ENCODE peak calls at places on chromosomes 6 and 20, in six cellular contexts. One of them, this sample, is unnamed.

GRCh38 chr6:11654876-11655275 is 117.3 kb downstream of the TMEM170B start:
- DNase-seq in HCT116: no peak
- DNase-seq in H1: no peak
- DNase-seq in K562: no peak
- DNase-seq in breast epithelium: no peak
- DNase-seq in endothelial cell of umbilical vein: peak
- DNase-seq in this sample: no peak

GRCh38 chr20:21396045-21396893 is 1.1 kb downstream of the NKX2-4 start:
- DNase-seq in H1: no peak
- DNase-seq in HCT116: no peak
- DNase-seq in endothelial cell of umbilical vein: peak
- DNase-seq in breast epithelium: no peak
- DNase-seq in K562: no peak
- DNase-seq in this sample: no peak

GRCh38 chr20:32980131-32980941 is 23.9 kb downstream of the SUN5 start:
- DNase-seq in H1: no peak
- DNase-seq in endothelial cell of umbilical vein: no peak
- DNase-seq in HCT116: no peak
- DNase-seq in K562: no peak
- DNase-seq in breast epithelium: no peak
- DNase-seq in this sample: peak

GRCh38 chr20:58464838-58465237 is 50.4 kb downstream of the APCDD1L start:
- DNase-seq in HCT116: no peak
- DNase-seq in K562: no peak
- DNase-seq in breast epithelium: no peak
- DNase-seq in H1: no peak
- DNase-seq in endothelial cell of umbilical vein: no peak
- DNase-seq in this sample: no peak

GRCh38 chr20:22838001-22838400 is 197.1 kb upstream of the SSTR4 start:
- DNase-seq in endothelial cell of umbilical vein: no peak
- DNase-seq in H1: no peak
- DNase-seq in K562: no peak
- DNase-seq in HCT116: no peak
- DNase-seq in breast epithelium: no peak
- DNase-seq in this sample: no peak

GRCh38 chr6:7106752-7107577 is 796 bp upstream of the RREB1 start:
- DNase-seq in endothelial cell of umbilical vein: no peak
- DNase-seq in K562: peak
- DNase-seq in breast epithelium: no peak
- DNase-seq in HCT116: no peak
- DNase-seq in H1: no peak
- DNase-seq in this sample: peak

GRCh38 chr20:62366370-62367135 is 559 bp downstream of the LAMA5 start:
- DNase-seq in HCT116: no peak
- DNase-seq in endothelial cell of umbilical vein: no peak
- DNase-seq in H1: peak
- DNase-seq in breast epithelium: no peak
- DNase-seq in K562: peak
- DNase-seq in this sample: no peak

GRCh38 chr6:106609699-106610098 is 19.6 kb downstream of the RTN4IP1 start:
- DNase-seq in H1: no peak
- DNase-seq in HCT116: peak
- DNase-seq in endothelial cell of umbilical vein: no peak
- DNase-seq in K562: no peak
- DNase-seq in breast epithelium: no peak
- DNase-seq in this sample: no peak

GRCh38 chr20:45340236-45340847 is 7.9 kb downstream of the SDC4 start:
- DNase-seq in endothelial cell of umbilical vein: no peak
- DNase-seq in breast epithelium: peak
- DNase-seq in K562: no peak
- DNase-seq in HCT116: no peak
- DNase-seq in H1: no peak
- DNase-seq in this sample: no peak

GRCh38 chr6:70108230-70108629 is 194.7 kb downstream of the COL9A1 start:
- DNase-seq in K562: peak
- DNase-seq in endothelial cell of umbilical vein: peak
- DNase-seq in H1: no peak
- DNase-seq in breast epithelium: no peak
- DNase-seq in HCT116: peak
- DNase-seq in this sample: no peak

GRCh38 chr6:138970856-138971425 is 17.1 kb downstream of the REPS1 start:
- DNase-seq in K562: no peak
- DNase-seq in HCT116: peak
- DNase-seq in H1: no peak
- DNase-seq in endothelial cell of umbilical vein: peak
- DNase-seq in breast epithelium: no peak
- DNase-seq in this sample: no peak

GRCh38 chr6:161921602-161922400 is 647.9 kb upstream of the AGPAT4 start:
- DNase-seq in breast epithelium: no peak
- DNase-seq in H1: no peak
- DNase-seq in K562: no peak
- DNase-seq in endothelial cell of umbilical vein: no peak
- DNase-seq in HCT116: no peak
- DNase-seq in this sample: no peak

GRCh38 chr6:148547110-148547509 is 199.7 kb upstream of the UST start:
- DNase-seq in HCT116: no peak
- DNase-seq in breast epithelium: no peak
- DNase-seq in K562: no peak
- DNase-seq in H1: no peak
- DNase-seq in endothelial cell of umbilical vein: no peak
- DNase-seq in this sample: no peak
- TF ChIP-seq POLR2AphosphoS5 in HCT116: no peak
- TF ChIP-seq POLR2AphosphoS5 in breast epithelium: no peak
- TF ChIP-seq POLR2AphosphoS5 in K562: no peak
- TF ChIP-seq POLR2AphosphoS5 in H1: no peak
- TF ChIP-seq POLR2AphosphoS5 in endothelial cell of umbilical vein: no peak
- TF ChIP-seq POLR2AphosphoS5 in this sample: no peak

GRCh38 chr6:156974897-156975296 is 197.7 kb downstream of the ARID1B start:
- DNase-seq in endothelial cell of umbilical vein: no peak
- DNase-seq in breast epithelium: no peak
- DNase-seq in H1: no peak
- DNase-seq in HCT116: no peak
- DNase-seq in K562: no peak
- DNase-seq in this sample: no peak

GRCh38 chr6:156975414-156975813 is 198.2 kb downstream of the ARID1B start:
- DNase-seq in breast epithelium: no peak
- DNase-seq in H1: no peak
- DNase-seq in HCT116: no peak
- DNase-seq in K562: no peak
- DNase-seq in endothelial cell of umbilical vein: no peak
- DNase-seq in this sample: no peak

GRCh38 chr6:156978948-156979347 is 201.8 kb downstream of the ARID1B start:
- DNase-seq in H1: no peak
- DNase-seq in HCT116: no peak
- DNase-seq in breast epithelium: no peak
- DNase-seq in endothelial cell of umbilical vein: no peak
- DNase-seq in K562: no peak
- DNase-seq in this sample: no peak

GRCh38 chr6:156977527-156978291 is 200.5 kb downstream of the ARID1B start:
- DNase-seq in H1: no peak
- DNase-seq in HCT116: no peak
- DNase-seq in K562: no peak
- DNase-seq in breast epithelium: no peak
- DNase-seq in endothelial cell of umbilical vein: no peak
- DNase-seq in this sample: no peak

GRCh38 chr6:156976144-156977088 is 199.2 kb downstream of the ARID1B start:
- DNase-seq in H1: no peak
- DNase-seq in HCT116: no peak
- DNase-seq in K562: no peak
- DNase-seq in endothelial cell of umbilical vein: no peak
- DNase-seq in breast epithelium: no peak
- DNase-seq in this sample: no peak
- H3K4me3 ChIP-seq in H1: no peak
- H3K4me3 ChIP-seq in HCT116: no peak
- H3K4me3 ChIP-seq in K562: no peak
- H3K4me3 ChIP-seq in endothelial cell of umbilical vein: no peak
- H3K4me3 ChIP-seq in breast epithelium: peak
- H3K4me3 ChIP-seq in this sample: no peak

DNA sequence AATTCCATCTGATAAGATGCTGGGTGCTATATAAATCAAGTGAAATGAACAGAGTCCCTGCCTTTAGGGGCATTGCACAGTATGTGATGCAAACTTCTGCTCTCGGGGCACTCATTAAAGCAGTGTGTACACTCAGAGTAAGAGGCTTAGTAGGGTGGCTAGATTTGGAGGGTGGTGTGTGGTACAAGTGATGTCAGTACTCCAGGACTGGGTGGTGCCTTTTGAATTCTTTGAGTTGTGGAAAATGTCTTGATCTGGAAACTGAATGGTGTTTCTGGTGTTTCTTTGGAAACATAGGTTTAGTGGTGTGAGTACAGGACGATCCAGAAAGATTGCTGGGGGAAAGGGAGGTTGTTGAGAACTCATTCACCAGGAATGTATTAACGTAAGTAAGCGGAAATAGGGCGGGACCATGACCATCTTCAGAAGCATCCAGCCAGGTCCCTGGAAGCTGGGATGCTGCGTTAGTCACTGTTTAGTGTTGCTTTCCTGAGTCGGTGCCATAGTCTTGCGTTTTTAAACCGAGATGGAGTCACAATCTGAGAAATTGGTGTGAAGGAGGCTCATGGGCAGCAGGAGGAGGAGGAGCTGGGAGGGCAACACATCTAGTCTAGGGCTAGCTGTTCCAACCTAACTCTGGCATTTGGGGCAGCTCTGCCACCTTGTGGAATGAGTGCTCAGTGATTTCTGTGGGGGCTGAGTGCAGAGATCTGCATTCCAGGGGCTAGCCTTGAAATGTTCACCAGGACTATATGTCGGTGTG is 70.3 kb downstream of the SCAND1 start:
- DNase-seq in breast epithelium: peak
- DNase-seq in HCT116: peak
- DNase-seq in H1: peak
- DNase-seq in K562: peak
- DNase-seq in endothelial cell of umbilical vein: peak
- DNase-seq in this sample: peak
- TF ChIP-seq POLR2AphosphoS5 in breast epithelium: peak
- TF ChIP-seq POLR2AphosphoS5 in HCT116: no peak
- TF ChIP-seq POLR2AphosphoS5 in H1: no peak
- TF ChIP-seq POLR2AphosphoS5 in K562: no peak
- TF ChIP-seq POLR2AphosphoS5 in endothelial cell of umbilical vein: peak
- TF ChIP-seq POLR2AphosphoS5 in this sample: peak

GRCh38 chr6:32484614-32484998 is 44.9 kb downstream of the HLA-DRA start:
- DNase-seq in K562: no peak
- DNase-seq in H1: no peak
- DNase-seq in endothelial cell of umbilical vein: peak
- DNase-seq in HCT116: no peak
- DNase-seq in breast epithelium: no peak
- DNase-seq in this sample: no peak

GRCh38 chr6:32492351-32492750 is 37.7 kb downstream of the HLA-DRB5 start:
- DNase-seq in HCT116: no peak
- DNase-seq in endothelial cell of umbilical vein: no peak
- DNase-seq in H1: no peak
- DNase-seq in breast epithelium: no peak
- DNase-seq in K562: no peak
- DNase-seq in this sample: no peak

GRCh38 chr6:32491703-32492102 is 38.4 kb downstream of the HLA-DRB5 start:
- DNase-seq in HCT116: no peak
- DNase-seq in endothelial cell of umbilical vein: no peak
- DNase-seq in H1: no peak
- DNase-seq in K562: no peak
- DNase-seq in breast epithelium: no peak
- DNase-seq in this sample: no peak

GRCh38 chr6:32483968-32484613 is 44.4 kb downstream of the HLA-DRA start:
- DNase-seq in K562: no peak
- DNase-seq in endothelial cell of umbilical vein: peak
- DNase-seq in HCT116: no peak
- DNase-seq in breast epithelium: no peak
- DNase-seq in H1: no peak
- DNase-seq in this sample: peak

GRCh38 chr6:32488085-32488484 is 42.0 kb downstream of the HLA-DRB5 start:
- DNase-seq in HCT116: no peak
- DNase-seq in endothelial cell of umbilical vein: no peak
- DNase-seq in H1: no peak
- DNase-seq in breast epithelium: no peak
- DNase-seq in K562: no peak
- DNase-seq in this sample: no peak
- H3K4me3 ChIP-seq in HCT116: no peak
- H3K4me3 ChIP-seq in endothelial cell of umbilical vein: no peak
- H3K4me3 ChIP-seq in H1: no peak
- H3K4me3 ChIP-seq in breast epithelium: no peak
- H3K4me3 ChIP-seq in K562: no peak
- H3K4me3 ChIP-seq in this sample: no peak

DNA sequence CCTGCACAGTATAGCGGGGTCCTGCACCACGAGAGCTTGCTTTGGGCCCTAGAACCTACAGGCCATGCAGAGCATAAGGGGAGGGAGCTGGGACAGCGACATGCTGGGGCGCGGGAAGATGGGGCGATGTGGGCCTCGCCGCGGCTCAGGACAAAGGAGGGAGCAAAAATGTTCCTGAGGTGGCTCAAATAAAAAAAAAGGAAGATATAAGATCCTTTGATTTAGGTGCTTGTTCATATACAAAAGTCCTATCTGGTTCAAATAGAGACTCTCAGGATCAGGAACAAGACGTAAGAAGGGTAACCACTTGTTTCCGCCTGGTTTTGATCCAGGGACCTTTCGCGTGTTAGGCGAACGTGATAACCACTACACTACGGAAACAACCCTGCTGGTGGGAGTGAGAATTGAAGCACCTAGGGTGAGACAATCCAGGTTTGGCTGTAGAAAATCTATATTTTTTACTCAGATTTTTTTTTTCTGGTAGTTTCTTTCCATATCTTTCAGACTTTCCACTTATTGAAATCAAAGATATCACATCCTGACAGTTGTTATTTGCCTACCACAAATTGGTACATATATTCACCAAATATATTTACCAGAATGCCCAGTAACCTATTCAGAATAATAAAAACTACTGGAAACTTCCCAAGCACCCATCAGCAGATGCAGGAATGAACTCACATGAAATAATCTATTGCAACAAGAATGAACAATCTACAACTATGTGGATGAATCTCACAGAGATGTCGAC is 177.9 kb upstream of the ZNF184 start:
- DNase-seq in K562: peak
- DNase-seq in breast epithelium: no peak
- DNase-seq in HCT116: peak
- DNase-seq in H1: peak
- DNase-seq in endothelial cell of umbilical vein: peak
- DNase-seq in this sample: no peak
- TF ChIP-seq POLR2AphosphoS5 in K562: no peak
- TF ChIP-seq POLR2AphosphoS5 in breast epithelium: no peak
- TF ChIP-seq POLR2AphosphoS5 in HCT116: no peak
- TF ChIP-seq POLR2AphosphoS5 in H1: no peak
- TF ChIP-seq POLR2AphosphoS5 in endothelial cell of umbilical vein: no peak
- TF ChIP-seq POLR2AphosphoS5 in this sample: no peak